ENCODE peak calls at places on chromosomes 5 and 9, in four cellular contexts. X, B, M and Y are unnamed samples.

GRCh38 chr5:148730272-148730954 is 76.1 kb upstream of the HTR4 start:
- DNase-seq in M (no peak), X (peak), B (no peak), Y (peak)

GRCh38 chr9:99778829-99779228 is 42.9 kb upstream of the NR4A3 start:
- DNase-seq in B (no peak), X (no peak), M (no peak), Y (no peak)

GRCh38 chr5:124912653-124913328 is 166.4 kb upstream of the ZNF608 start:
- DNase-seq in X (no peak), M (no peak), B (no peak), Y (no peak)

GRCh38 chr5:141954193-141954592 is 3.8 kb downstream of the PCDH12 start:
- DNase-seq in X (no peak), M (no peak), B (no peak), Y (no peak)

GRCh38 chr5:92215116-92215515 is 832.0 kb upstream of the ARRDC3 start:
- DNase-seq in B (no peak), X (no peak), M (no peak), Y (no peak)

GRCh38 chr9:124880501-124880900 is 18.6 kb downstream of the ARPC5L start:
- DNase-seq in X (no peak), M (no peak), B (no peak), Y (no peak)

GRCh38 chr5:181118369-181118768 is 12.6 kb downstream of the OR2V1 start:
- DNase-seq in M (no peak), B (no peak), X (no peak), Y (no peak)

GRCh38 chr9:87796232-87796631 is 70.3 kb downstream of the CTSL start:
- DNase-seq in X (no peak), M (no peak), B (no peak), Y (no peak)

GRCh38 chr9:78103971-78104433 is 72.4 kb upstream of the GNAQ start:
- DNase-seq in X (no peak), M (no peak), B (no peak), Y (no peak)

GRCh38 chr5:78467744-78468357 is 107.4 kb downstream of the SCAMP1 start:
- DNase-seq in X (peak), B (no peak), M (no peak), Y (peak)

GRCh38 chr9:127347831-127348699 is 48.9 kb upstream of the SLC2A8 start:
- DNase-seq in X (peak), B (no peak), M (no peak), Y (peak)

GRCh38 chr5:78587081-78587774 is 61.3 kb downstream of the LHFPL2 start:
- DNase-seq in M (no peak), X (no peak), B (no peak), Y (peak)

GRCh38 chr9:13478235-13478634 is 198.7 kb upstream of the MPDZ start:
- DNase-seq in B (no peak), X (peak), M (no peak), Y (no peak)

GRCh38 chr5:175347027-175347426 is 97.0 kb downstream of the DRD1 start:
- DNase-seq in B (no peak), M (no peak), X (no peak), Y (no peak)

GRCh38 chr9:121604242-121604641 is 47.2 kb upstream of the DAB2IP start:
- DNase-seq in M (no peak), B (no peak), X (no peak), Y (no peak)

GRCh38 chr5:92527311-92528078 is 1053.5 kb downstream of the NR2F1-AS1 start:
- DNase-seq in X (peak), B (no peak), M (no peak), Y (peak)

GRCh38 chr9:4559238-4560182 is 69.2 kb downstream of the SLC1A1 start:
- DNase-seq in X (no peak), B (no peak), M (no peak), Y (no peak)

GRCh38 chr9:68844623-68845612 is 139.9 kb downstream of the PIP5K1B start:
- DNase-seq in X (peak), B (peak), M (peak), Y (peak)

GRCh38 chr5:132737982-132738770 is 830 bp upstream of the KIF3A start:
- DNase-seq in M (no peak), B (no peak), X (no peak), Y (no peak)

GRCh38 chr5:34709861-34710673 is 53.9 kb downstream of the RAI14 start:
- DNase-seq in B (no peak), M (no peak), X (peak), Y (peak)